ENCODE peak calls at places on chromosome 10, in five cellular contexts. E, N, P, F and Q are unnamed samples.

GRCh38 chr10:131271195-131271880 is 40.2 kb downstream of the TCERG1L start:
- DNase-seq in F (no peak), N (no peak), P (no peak), E (no peak), Q (no peak)

GRCh38 chr10:69631566-69631965 is 1.5 kb downstream of the FAM241B start:
- DNase-seq in E (no peak), P (no peak), F (no peak), N (no peak), Q (no peak)

GRCh38 chr10:97065128-97065527 is 120.6 kb downstream of the SLIT1 start:
- DNase-seq in N (no peak), E (no peak), P (no peak), F (no peak), Q (no peak)

GRCh38 chr10:71753091-71753959 is 20.0 kb downstream of the VSIR start:
- DNase-seq in E (no peak), P (peak; percentile 81), F (no peak), N (no peak), Q (peak; percentile 75)

GRCh38 chr10:60237977-60238376 is 151.7 kb downstream of the ANK3 start:
- DNase-seq in N (no peak), F (peak; percentile 28), E (no peak), P (no peak), Q (no peak)

GRCh38 chr10:120940299-120940900 is 89.2 kb downstream of the WDR11 start:
- DNase-seq in N (no peak), F (no peak), E (peak; percentile 61), P (no peak), Q (no peak)

GRCh38 chr10:110859947-110860376 is 11.8 kb upstream of the PDCD4 start:
- DNase-seq in E (no peak), F (no peak), N (no peak), P (no peak), Q (no peak)

GRCh38 chr10:93221171-93221496 is 147.4 kb downstream of the CYP26A1 start:
- DNase-seq in P (no peak), E (no peak), N (no peak), F (no peak), Q (no peak)

GRCh38 chr10:36163827-36164226 is 521.7 kb upstream of the FZD8 start:
- DNase-seq in P (no peak), F (no peak), E (no peak), N (no peak), Q (no peak)

GRCh38 chr10:69869291-69869841 is 67.7 kb downstream of the COL13A1 start:
- DNase-seq in P (no peak), N (no peak), F (no peak), E (no peak), Q (no peak)

GRCh38 chr10:79380125-79380917 is 33.1 kb downstream of the PPIF start:
- DNase-seq in F (no peak), N (no peak), P (peak; percentile 92), E (no peak), Q (no peak)

GRCh38 chr10:4847580-4848020 is 21.6 kb downstream of the AKR1E2 start:
- DNase-seq in E (no peak), P (no peak), N (no peak), F (no peak), Q (peak; percentile 70)

GRCh38 chr10:128178319-128178937 is 52.2 kb upstream of the MKI67 start:
- DNase-seq in E (peak; percentile 83), N (peak; percentile 78), P (peak; percentile 33), F (no peak), Q (peak; percentile 29)

GRCh38 chr10:66307826-66308225 is 618.0 kb upstream of the LRRTM3 start:
- DNase-seq in F (no peak), N (no peak), E (peak; percentile 6), P (no peak), Q (no peak)

GRCh38 chr10:86970152-86970886 is 2.0 kb downstream of the ADIRF start:
- DNase-seq in E (peak; percentile 48), F (no peak), N (peak; percentile 52), P (no peak), Q (no peak)

GRCh38 chr10:80186364-80187012 is 18.8 kb downstream of the ANXA11 start:
- DNase-seq in N (no peak), F (no peak), P (no peak), E (no peak), Q (no peak)

GRCh38 chr10:69426376-69426727 is 9.6 kb upstream of the TACR2 start:
- DNase-seq in F (no peak), E (no peak), P (no peak), N (no peak), Q (no peak)

GRCh38 chr10:3255616-3256015 is 83.0 kb upstream of the PITRM1 start:
- DNase-seq in F (no peak), E (no peak), N (no peak), P (no peak), Q (no peak)

GRCh38 chr10:48605264-48605615 is 367 bp upstream of the ARHGAP22 start:
- DNase-seq in N (no peak), P (no peak), F (no peak), E (no peak), Q (no peak)

GRCh38 chr10:48607356-48608278 is 2.7 kb upstream of the ARHGAP22 start:
- DNase-seq in P (no peak), N (no peak), F (no peak), E (no peak), Q (no peak)

GRCh38 chr10:48605786-48606529 is 1.1 kb upstream of the ARHGAP22 start:
- DNase-seq in E (no peak), F (no peak), N (no peak), P (no peak), Q (no peak)

GRCh38 chr10:48608279-48608681 is 3.4 kb upstream of the ARHGAP22 start:
- DNase-seq in P (peak; percentile 6), F (peak; percentile 48), N (peak; percentile 73), E (peak; percentile 89), Q (peak; percentile 73)

DNA sequence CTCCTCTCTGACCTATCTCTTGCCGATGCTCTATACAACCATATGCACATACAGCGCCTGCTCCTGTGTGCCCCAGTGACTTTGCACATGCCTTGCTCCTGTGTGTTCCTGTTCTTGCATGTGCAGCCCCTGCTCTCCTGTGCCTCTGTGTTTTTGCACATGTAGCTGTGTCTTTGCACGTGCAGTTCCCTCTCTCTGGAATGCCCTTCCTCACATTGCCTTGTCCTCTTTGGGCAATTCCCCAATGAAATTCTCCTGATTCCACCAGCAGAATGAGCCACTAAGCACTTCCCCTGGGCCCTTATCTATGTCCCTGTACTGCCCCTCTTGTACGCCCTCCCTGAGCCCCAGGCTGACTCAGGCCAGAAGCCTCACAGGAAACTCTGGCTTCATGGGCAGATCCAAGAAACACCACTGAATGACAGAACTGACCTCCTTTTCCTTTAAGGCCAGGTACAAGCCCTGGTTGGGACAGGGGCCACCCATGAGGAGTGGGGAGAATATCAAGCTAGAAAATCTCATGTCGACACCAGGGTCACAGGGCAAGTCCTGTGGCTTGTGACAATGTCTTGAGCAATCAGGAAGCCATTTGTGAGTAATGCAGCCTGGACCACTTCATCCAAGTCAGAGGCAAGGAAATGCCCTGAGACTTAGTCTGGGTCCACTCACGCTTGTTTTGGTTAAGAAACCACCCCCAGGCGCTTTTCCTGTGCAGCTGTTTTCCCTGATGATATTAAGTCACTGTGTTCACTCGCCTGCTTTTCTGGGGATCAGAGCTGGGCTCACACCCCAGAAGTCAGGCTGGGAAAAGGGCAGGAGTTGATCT is 1.9 kb upstream of the ARHGAP22 start:
- DNase-seq in F (no peak), P (no peak), N (no peak), E (no peak), Q (no peak)
- TF ChIP-seq CREB1 in F (no peak), P (no peak), N (no peak), E (no peak), Q (no peak)

GRCh38 chr10:98262571-98262970 is 5.4 kb downstream of the LOXL4 start:
- DNase-seq in E (peak; percentile 75), N (peak; percentile 66), F (no peak), P (no peak), Q (peak; percentile 18)
- TF ChIP-seq CREB1 in E (no peak), N (no peak), F (no peak), P (no peak), Q (no peak)

GRCh38 chr10:45463244-45464116 is 89.5 kb downstream of the ALOX5 start:
- DNase-seq in F (no peak), N (no peak), P (no peak), E (no peak), Q (no peak)
- TF ChIP-seq CREB1 in F (no peak), N (no peak), P (no peak), E (no peak), Q (no peak)

DNA sequence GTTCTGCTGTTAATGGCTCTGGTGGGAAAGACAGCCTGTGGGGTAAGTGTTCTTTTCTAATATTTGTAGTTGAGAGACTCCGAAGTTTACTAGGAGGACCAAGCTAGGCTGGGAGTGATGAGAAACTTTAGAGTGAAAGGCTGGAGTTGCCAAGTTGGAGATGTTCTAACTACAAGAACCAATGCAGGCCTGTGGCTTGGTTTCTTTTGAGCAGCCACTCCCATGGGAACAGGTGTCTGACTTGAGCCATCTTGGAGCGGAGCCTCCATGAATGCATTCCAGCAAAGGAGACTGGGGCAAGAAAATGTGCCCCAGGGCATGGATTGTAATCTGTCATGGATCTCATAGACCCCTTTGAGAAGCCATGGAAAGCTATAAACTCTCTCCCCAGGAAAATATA is 296 bp downstream of the HABP2 start:
- DNase-seq in P (no peak), N (no peak), F (no peak), E (no peak), Q (no peak)
- TF ChIP-seq CREB1 in P (no peak), N (no peak), F (no peak), E (no peak), Q (no peak)

GRCh38 chr10:103933557-103934121 is 15.7 kb upstream of the STN1 start:
- DNase-seq in F (no peak), N (no peak), E (no peak), P (no peak), Q (no peak)
- TF ChIP-seq CREB1 in F (no peak), N (no peak), E (no peak), P (no peak), Q (no peak)

GRCh38 chr10:30750971-30751677 is 121.6 kb upstream of the LYZL2 start:
- DNase-seq in F (peak; percentile 75), E (no peak), N (no peak), P (no peak), Q (no peak)
- TF ChIP-seq CREB1 in F (no peak), E (no peak), N (no peak), P (no peak), Q (no peak)

GRCh38 chr10:17418249-17418648 is 36.1 kb downstream of the ST8SIA6 start:
- DNase-seq in F (no peak), E (no peak), N (no peak), P (no peak), Q (no peak)
- TF ChIP-seq CREB1 in F (no peak), E (no peak), N (no peak), P (no peak), Q (no peak)

GRCh38 chr10:55858730-55859129 is 502.3 kb downstream of the ZWINT start:
- DNase-seq in P (no peak), E (no peak), F (no peak), N (no peak), Q (no peak)

GRCh38 chr10:55852850-55853249 is 508.2 kb downstream of the ZWINT start:
- DNase-seq in E (no peak), P (no peak), N (no peak), F (no peak), Q (no peak)
- TF ChIP-seq CREB1 in E (no peak), P (no peak), N (no peak), F (no peak), Q (no peak)

DNA sequence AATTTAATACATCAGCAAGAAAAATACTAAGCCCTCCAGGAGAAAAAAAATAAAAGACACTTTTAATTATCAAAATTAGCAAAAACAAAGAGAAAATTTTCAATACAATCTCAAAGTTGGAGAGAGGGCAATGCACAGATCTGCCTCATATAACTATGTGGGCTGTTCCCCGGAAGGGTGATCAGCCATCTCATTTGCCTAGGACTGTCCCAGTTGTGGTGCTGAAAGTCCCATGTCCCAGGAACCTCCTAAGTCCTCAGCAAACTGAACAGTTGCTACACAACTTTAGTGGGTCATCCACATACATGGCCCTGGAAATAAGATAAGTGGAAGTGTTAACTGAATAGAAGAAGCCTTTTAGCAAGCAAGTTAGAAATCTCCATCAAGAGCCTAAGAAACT is 14.4 kb downstream of the CFAP70 start:
- DNase-seq in E (no peak), N (no peak), F (no peak), P (no peak), Q (no peak)
- TF ChIP-seq CREB1 in E (no peak), N (no peak), F (no peak), P (no peak), Q (no peak)